ENCODE peak calls at places on chromosomes 6 and 20, in nine cellular contexts. Y is transverse colon, E is WTC11, S is lung, A is epithelial cell of proximal tubule, C is foreskin fibroblast, X is RWPE1, Z is AG09319, M is osteocyte. U is an unnamed sample.
A peak's percentile ranks its signal among the peaks of the same experiment; 100 is the strongest.

GRCh38 chr6:43277643-43278523 is 20.2 kb upstream of the SLC22A7 start:
- DNase-seq in Z (no peak), E (no peak), Y (peak; percentile 89), S (no peak), M (no peak), X (no peak), A (no peak), C (no peak), U (peak; percentile 88)

GRCh38 chr6:63527658-63528514 is 44.4 kb upstream of the LOC128125822 start:
- DNase-seq in Z (peak; percentile 69), C (peak; percentile 48), S (peak; percentile 46), A (peak; percentile 90), X (peak; percentile 94), E (no peak), M (no peak), Y (peak; percentile 68), U (peak; percentile 88)

GRCh38 chr6:91352285-91352684 is 765.4 kb upstream of the MAP3K7 start:
- DNase-seq in X (no peak), S (no peak), M (no peak), E (no peak), C (no peak), A (no peak), Y (no peak), Z (no peak), U (no peak)

GRCh38 chr6:168640181-168640580 is 199.2 kb downstream of the SMOC2 start:
- DNase-seq in X (no peak), Y (no peak), Z (no peak), E (no peak), M (no peak), A (no peak), C (no peak), S (no peak), U (no peak)

GRCh38 chr6:34273242-34273805 is 24.5 kb upstream of the SMIM29 start:
- DNase-seq in Z (no peak), E (no peak), C (peak; percentile 23), X (no peak), Y (no peak), A (no peak), M (no peak), S (peak; percentile 45), U (no peak)

GRCh38 chr6:108438918-108439317 is 121.8 kb upstream of the FOXO3 start:
- DNase-seq in M (no peak), S (no peak), C (peak; percentile 23), A (no peak), X (no peak), Y (no peak), E (no peak), Z (no peak), U (no peak)

GRCh38 chr6:161029195-161029809 is 37.7 kb downstream of the MAP3K4 start:
- DNase-seq in M (no peak), Z (peak; percentile 62), E (no peak), C (peak; percentile 77), X (no peak), Y (no peak), S (no peak), A (no peak), U (no peak)

GRCh38 chr6:148780918-148781436 is 34.1 kb downstream of the UST start:
- DNase-seq in A (no peak), Y (no peak), E (no peak), X (no peak), C (no peak), Z (no peak), S (no peak), M (no peak), U (no peak)

GRCh38 chr6:44456070-44456965 is 68.8 kb downstream of the CDC5L start:
- DNase-seq in Z (peak; percentile 10), Y (peak; percentile 34), S (no peak), E (no peak), M (no peak), X (peak; percentile 75), A (no peak), C (peak; percentile 29), U (peak; percentile 39)

GRCh38 chr20:56957737-56958553 is 308.5 kb downstream of the BMP7 start:
- DNase-seq in M (no peak), C (no peak), E (peak; percentile 36), Y (no peak), S (no peak), A (no peak), Z (peak; percentile 62), X (no peak), U (no peak)

GRCh38 chr20:12358655-12359009 is 440.9 kb downstream of the BTBD3 start:
- DNase-seq in M (no peak), E (no peak), S (no peak), Z (no peak), Y (no peak), C (no peak), X (no peak), A (no peak), U (no peak)

GRCh38 chr6:9397981-9398559 is 962.7 kb upstream of the SLC35B3 start:
- DNase-seq in A (no peak), S (peak; percentile 67), Y (peak; percentile 11), X (no peak), C (no peak), Z (no peak), M (no peak), E (no peak), U (peak; percentile 45)

GRCh38 chr20:19338380-19338779 is 125.9 kb downstream of the SLC24A3 start:
- DNase-seq in Y (no peak), C (no peak), E (no peak), M (no peak), X (no peak), Z (no peak), S (no peak), A (no peak), U (no peak)

GRCh38 chr6:13372688-13373487 is 44.6 kb upstream of the TBC1D7 start:
- DNase-seq in Z (no peak), X (no peak), C (no peak), S (no peak), Y (no peak), M (no peak), A (no peak), E (no peak), U (no peak)

GRCh38 chr6:134537146-134537555 is 219.2 kb upstream of the SGK1 start:
- DNase-seq in A (peak; percentile 90), Y (no peak), C (peak; percentile 98), E (no peak), Z (peak; percentile 44), M (no peak), X (peak; percentile 94), S (no peak), U (no peak)

GRCh38 chr6:139119553-139119952 is 15.3 kb upstream of the HECA start:
- DNase-seq in Z (no peak), C (no peak), X (no peak), M (no peak), E (no peak), Y (no peak), S (no peak), A (no peak), U (no peak)

GRCh38 chr6:2378891-2379652 is 133.7 kb upstream of the GMDS start:
- DNase-seq in E (no peak), X (peak; percentile 28), M (no peak), A (peak; percentile 30), C (peak; percentile 78), Z (no peak), Y (no peak), S (no peak), U (no peak)

GRCh38 chr20:39111359-39112195 is 149.4 kb downstream of the DHX35 start:
- DNase-seq in M (no peak), E (no peak), Y (no peak), A (no peak), C (no peak), X (no peak), S (no peak), Z (no peak), U (no peak)
- TF ChIP-seq CTCF in M (no peak), E (no peak), Y (no peak), A (no peak), C (no peak), X (no peak), S (no peak), Z (no peak), U (no peak)

DNA sequence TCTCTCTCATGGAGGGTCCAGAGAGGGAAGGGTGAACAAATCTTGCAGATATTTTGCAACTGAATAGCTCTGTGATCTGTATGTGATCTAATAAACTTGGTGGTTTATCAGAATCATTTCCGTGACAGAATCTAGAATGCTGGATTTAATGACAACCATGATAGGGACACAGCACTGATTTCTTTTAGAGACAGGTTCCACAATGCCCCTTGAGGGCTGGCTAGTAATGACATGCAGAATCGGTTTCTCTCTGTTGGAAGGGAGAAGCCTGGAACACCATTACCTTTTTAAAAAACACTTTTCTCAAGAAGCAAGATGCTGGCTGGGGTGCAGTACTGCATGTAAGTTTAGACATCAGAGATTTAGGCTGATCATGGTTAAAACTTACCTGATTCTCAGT is 313.4 kb downstream of the CDH26 start:
- DNase-seq in M (no peak), E (peak; percentile 15), X (peak; percentile 38), Y (no peak), S (no peak), A (no peak), Z (no peak), C (no peak), U (no peak)
- TF ChIP-seq CTCF in M (peak; percentile 30), E (no peak), X (peak; percentile 32), Y (no peak), S (no peak), A (peak; percentile 42), Z (no peak), C (peak; percentile 39), U (no peak)

DNA sequence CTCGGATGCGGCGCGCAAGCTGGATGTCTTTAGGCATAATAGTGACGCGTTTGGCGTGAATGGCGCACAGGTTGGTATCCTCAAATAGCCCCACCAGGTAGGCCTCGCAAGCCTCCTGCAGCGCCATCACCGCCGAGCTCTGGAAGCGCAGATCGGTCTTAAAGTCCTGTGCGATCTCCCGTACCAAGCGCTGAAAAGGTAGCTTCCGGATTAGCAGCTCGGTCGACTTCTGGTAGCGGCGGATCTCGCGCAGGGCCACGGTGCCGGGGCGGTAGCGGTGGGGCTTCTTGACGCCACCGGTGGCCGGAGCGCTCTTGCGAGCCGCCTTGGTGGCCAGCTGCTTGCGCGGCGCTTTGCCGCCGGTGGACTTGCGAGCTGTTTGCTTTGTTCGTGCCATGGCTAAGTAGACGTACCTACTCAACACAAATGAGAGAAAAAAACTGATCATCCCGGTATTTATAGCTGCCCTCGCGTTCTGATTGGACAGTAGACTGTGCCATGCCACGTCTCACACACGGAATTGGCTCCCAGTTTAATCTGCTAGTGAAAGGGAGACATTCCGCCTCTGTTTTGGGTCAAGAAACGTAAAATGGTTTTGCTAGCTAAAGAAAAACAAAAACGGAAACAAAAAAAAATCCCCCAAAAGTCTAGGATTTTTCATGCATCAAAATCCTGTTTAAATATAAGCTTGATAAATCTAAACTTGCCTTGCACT is 40.1 kb downstream of the OR2B2 start:
- DNase-seq in A (peak; percentile 87), S (peak; percentile 86), C (peak; percentile 95), X (peak; percentile 97), Z (peak; percentile 93), E (peak; percentile 79), Y (peak; percentile 84), M (peak; percentile 91), U (peak; percentile 93)
- TF ChIP-seq CTCF in A (peak; percentile 36), S (no peak), C (no peak), X (peak; percentile 18), Z (no peak), E (no peak), Y (peak; percentile 45), M (peak; percentile 25), U (no peak)

DNA sequence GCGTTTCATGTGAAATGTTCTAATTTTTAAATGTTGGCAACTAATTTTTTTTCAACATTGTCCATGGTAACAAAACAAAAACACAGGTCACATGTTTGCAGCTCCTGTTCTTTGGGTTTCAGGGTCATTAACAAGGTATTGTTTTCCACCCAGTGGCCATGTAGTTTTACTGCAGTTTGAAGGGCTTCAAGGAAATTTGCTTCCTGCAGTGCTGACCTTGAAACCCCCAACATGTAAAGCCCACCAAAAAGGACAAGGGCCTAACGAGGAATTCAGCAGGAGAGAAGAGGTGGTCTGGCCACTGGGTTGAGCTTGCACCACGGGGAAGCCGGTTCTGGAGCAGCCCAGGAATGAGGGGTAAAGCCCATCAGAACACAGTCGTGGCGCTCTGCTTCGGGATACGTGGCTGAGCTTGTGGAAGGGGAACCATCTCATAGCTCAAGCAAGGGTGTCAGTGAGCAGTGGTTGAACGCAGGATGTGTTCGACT is 13.9 kb upstream of the KLHL31 start:
- DNase-seq in S (no peak), C (no peak), X (peak; percentile 69), E (peak; percentile 15), A (peak; percentile 42), Y (no peak), Z (no peak), M (no peak), U (no peak)
- TF ChIP-seq CTCF in S (no peak), C (peak; percentile 31), X (peak; percentile 51), E (no peak), A (peak; percentile 63), Y (peak; percentile 30), Z (peak; percentile 25), M (peak; percentile 39), U (peak; percentile 18)